ENCODE peak calls at places on chromosomes 4 and X, in six cellular contexts. Z is Caco-2; U is activated CD8-positive, alpha-beta T cell treated with anti-CD3 and anti-CD28 coated beads for 36 hours; Y is Calu3; A is nephron progenitor cell; X is HCT116. T is an unnamed sample.

GRCh38 chr4:35608205-35608604 is 636.1 kb downstream of the ARAP2 start:
- DNase-seq in Z (no peak), U (no peak), Y (no peak), A (no peak), X (no peak), T (no peak)

GRCh38 chr4:138341739-138342415 is 99.7 kb upstream of the SLC7A11 start:
- DNase-seq in Z (no peak), U (peak; percentile 43), Y (no peak), A (no peak), X (no peak), T (no peak)

GRCh38 chr4:114015444-114015899 is 36.0 kb upstream of the ARSJ start:
- DNase-seq in Z (no peak), U (no peak), Y (no peak), A (no peak), X (peak; percentile 78), T (no peak)

GRCh38 chr4:3491681-3492405 is 28.7 kb downstream of the DOK7 start:
- DNase-seq in Z (no peak), U (no peak), Y (no peak), A (no peak), X (no peak), T (no peak)

GRCh38 chr4:148210661-148211060 is 231.6 kb downstream of the NR3C2 start:
- DNase-seq in Z (no peak), U (no peak), Y (no peak), A (no peak), X (no peak), T (no peak)

GRCh38 chr4:88569944-88570455 is 22.3 kb upstream of the HERC3 start:
- DNase-seq in Z (no peak), U (no peak), Y (no peak), A (no peak), X (no peak), T (no peak)

GRCh38 chr4:89447543-89447942 is 139.9 kb upstream of the GPRIN3 start:
- DNase-seq in Z (no peak), U (no peak), Y (no peak), A (no peak), X (no peak), T (no peak)

GRCh38 chrX:24759786-24760185 is 66.1 kb downstream of the POLA1 start:
- DNase-seq in Z (no peak), U (no peak), Y (no peak), A (no peak), X (no peak), T (no peak)

GRCh38 chrX:49166914-49167739 is 4.6 kb downstream of the MAGIX start:
- DNase-seq in Z (no peak), U (peak; percentile 80), Y (peak; percentile 70), A (no peak), X (no peak), T (peak; percentile 81)

GRCh38 chr4:97507587-97508245 is 635.6 kb downstream of the STPG2 start:
- DNase-seq in Z (no peak), U (no peak), Y (no peak), A (no peak), X (no peak), T (no peak)

GRCh38 chrX:93673056-93673868 is at the start of gene NAP1L3:
- DNase-seq in Z (no peak), U (peak; percentile 71), Y (no peak), A (peak; percentile 81), X (no peak), T (peak; percentile 67)

GRCh38 chr4:76987153-76987562 is 37.6 kb downstream of the SEPTIN11 start:
- DNase-seq in Z (no peak), U (no peak), Y (no peak), A (no peak), X (no peak), T (no peak)

DNA sequence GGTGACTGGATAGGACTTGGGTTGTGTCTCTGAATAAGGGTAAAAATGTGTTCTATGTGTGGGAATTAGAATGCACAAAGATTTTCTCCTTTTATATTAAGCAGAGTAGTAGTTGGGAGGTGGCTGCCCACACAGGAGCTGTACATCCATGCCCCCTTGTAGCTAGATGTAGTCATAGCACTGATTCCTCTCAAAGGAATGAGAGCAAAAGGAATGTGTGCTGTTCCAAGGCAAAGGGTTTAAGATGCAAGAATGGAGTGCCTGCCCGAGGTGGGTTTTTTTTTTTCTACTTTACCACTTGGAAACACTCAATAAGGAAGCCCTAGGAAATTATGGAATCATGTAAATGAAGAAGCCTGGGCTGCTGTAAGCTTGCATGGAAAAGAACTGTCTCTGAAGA is 2183.2 kb upstream of the AGA start:
- DNase-seq in Z (no peak), U (no peak), Y (no peak), A (no peak), X (no peak), T (no peak)
- TF ChIP-seq CTCF in Z (no peak), U (no peak), Y (no peak), A (no peak), X (no peak), T (no peak)

GRCh38 chrX:110420771-110421498 is 62.3 kb downstream of the RTL9 start:
- DNase-seq in Z (no peak), U (no peak), Y (no peak), A (no peak), X (no peak), T (no peak)
- TF ChIP-seq CTCF in Z (peak; percentile 26), U (no peak), Y (peak; percentile 44), A (peak; percentile 40), X (peak; percentile 47), T (peak; percentile 13)

DNA sequence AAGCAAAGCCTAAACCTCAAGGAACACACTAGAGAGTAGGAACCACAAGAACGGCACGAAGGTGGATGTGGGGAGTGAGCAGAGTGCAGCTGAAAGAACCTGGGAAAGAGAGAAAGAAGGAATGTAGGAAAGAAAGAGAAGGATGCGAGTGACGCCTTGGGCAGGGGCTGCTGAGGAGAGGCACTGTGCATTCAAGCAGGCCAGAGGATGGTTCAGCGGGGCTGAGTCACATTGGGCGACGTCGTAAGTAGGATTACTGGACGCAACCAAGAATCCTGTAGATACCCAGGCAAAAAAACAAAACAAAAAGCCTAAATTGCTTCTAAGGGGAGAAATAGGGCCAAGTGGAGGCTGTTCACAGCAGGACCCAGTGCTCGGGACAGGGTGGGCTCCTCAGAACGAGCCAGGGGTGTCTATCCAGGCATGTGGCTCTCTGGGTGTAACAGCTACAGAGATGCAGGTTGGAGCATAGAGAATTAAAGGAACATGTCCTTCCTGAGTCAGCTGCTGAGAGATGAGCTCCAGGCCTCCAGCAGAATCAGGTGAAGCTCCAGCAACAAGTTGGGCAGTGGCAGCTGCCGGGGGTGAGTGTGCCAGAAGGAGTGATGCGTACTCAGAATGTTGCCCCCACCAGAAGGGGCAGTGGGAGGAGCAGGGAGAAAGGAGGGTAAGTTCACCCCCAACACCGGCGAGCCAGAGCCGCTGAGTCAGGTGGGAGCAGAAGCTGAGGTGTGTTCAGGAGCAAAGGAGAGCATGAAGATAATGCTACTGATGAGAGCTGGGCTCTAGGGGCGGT is 38.6 kb downstream of the NELFA start:
- DNase-seq in Z (no peak), U (no peak), Y (no peak), A (no peak), X (no peak), T (no peak)
- TF ChIP-seq CTCF in Z (no peak), U (no peak), Y (no peak), A (no peak), X (no peak), T (no peak)

DNA sequence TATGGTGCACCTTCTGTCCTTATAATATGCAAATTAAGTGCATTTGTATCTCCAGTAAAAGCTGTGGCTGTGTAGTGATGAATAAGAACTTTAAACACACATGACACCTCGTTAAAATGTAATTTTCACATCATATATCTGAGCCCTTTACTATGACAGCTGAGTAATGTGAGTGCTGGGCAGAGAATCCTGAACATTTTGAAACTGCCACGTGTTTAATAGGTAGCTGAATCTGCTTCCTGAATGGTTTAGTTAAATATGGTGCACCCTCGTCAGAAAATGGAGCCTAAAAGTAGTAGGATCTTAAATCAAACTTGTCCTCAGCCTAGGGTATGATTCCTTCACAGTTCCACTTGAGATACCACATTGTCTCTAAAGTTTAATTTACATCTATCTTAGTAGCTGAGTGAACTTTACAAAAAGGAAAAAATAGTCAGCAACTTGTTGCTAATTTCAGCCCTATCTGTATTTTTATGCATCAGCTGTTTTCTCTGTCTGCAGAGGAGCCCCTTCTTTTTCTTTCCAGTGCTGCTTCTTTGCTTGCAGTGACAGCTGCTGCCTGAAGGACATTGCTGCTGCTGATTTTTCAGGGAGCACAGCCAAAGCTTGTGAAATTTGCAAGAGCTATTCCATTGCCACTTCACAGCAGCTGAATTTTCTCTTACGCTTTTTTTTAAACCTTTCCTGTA is 541.0 kb downstream of the ADGRL3 start:
- DNase-seq in Z (no peak), U (no peak), Y (no peak), A (no peak), X (no peak), T (no peak)
- TF ChIP-seq CTCF in Z (no peak), U (no peak), Y (no peak), A (peak; percentile 4), X (no peak), T (no peak)

T was measured in suprapubic skin.